ENCODE peak calls at places on chromosomes 13 and 19, in four cellular contexts. U, Y, P and H are unnamed samples. For H3K4me1 and H3K27me3, the result is how much of the 10 kb centered on the place peaks cover.

GRCh38 chr19:903266-903797 is 9.7 kb downstream of the R3HDM4 start:
- DNase-seq in U (no peak), Y (peak), P (peak), H (no peak)

GRCh38 chr13:105346141-105346766 is 1189.2 kb downstream of the EFNB2 start:
- DNase-seq in U (no peak), Y (peak), P (peak), H (peak)

GRCh38 chr19:6772028-6772865 is at the start of gene VAV1:
- DNase-seq in U (peak), Y (no peak), P (no peak), H (no peak)

GRCh38 chr13:113114511-113115362 is 7.9 kb upstream of the F10 start:
- DNase-seq in U (no peak), Y (no peak), P (no peak), H (no peak)

GRCh38 chr13:21668665-21669599 is 1.9 kb upstream of the FGF9 start:
- DNase-seq in U (peak), Y (peak), P (peak), H (peak)

GRCh38 chr13:34037636-34038325 is 219.8 kb downstream of the RFC3 start:
- DNase-seq in U (no peak), Y (peak), P (peak), H (no peak)

GRCh38 chr13:30078059-30078458 is 227.6 kb upstream of the UBL3 start:
- DNase-seq in U (no peak), Y (no peak), P (no peak), H (no peak)

GRCh38 chr13:46622918-46623256 is 69.9 kb downstream of the LRCH1 start:
- DNase-seq in U (peak), Y (peak), P (peak), H (peak)

GRCh38 chr13:106446011-106446410 is 89.5 kb downstream of the EFNB2 start:
- DNase-seq in U (no peak), Y (peak), P (peak), H (peak)

GRCh38 chr13:110640591-110641029 is 25.3 kb downstream of the NAXD start:
- DNase-seq in U (no peak), Y (peak), P (peak), H (no peak)

GRCh38 chr13:90015565-90016507 is 1331.7 kb upstream of the MIR17HG start:
- DNase-seq in U (no peak), Y (peak), P (peak), H (no peak)

GRCh38 chr19:17555929-17556813 is 722 bp downstream of the COLGALT1 start:
- DNase-seq in U (peak), Y (peak), P (peak), H (peak)

GRCh38 chr19:23415034-23415433 is 19.8 kb upstream of the ZNF91 start:
- DNase-seq in U (peak), Y (no peak), P (no peak), H (no peak)

GRCh38 chr19:40348961-40349507 is 539 bp downstream of the PLD3 start:
- DNase-seq in U (no peak), Y (peak), P (peak), H (peak)

GRCh38 chr13:40101708-40102359 is 446.4 kb downstream of the COG6 start:
- DNase-seq in U (no peak), Y (no peak), P (no peak), H (no peak)

GRCh38 chr19:33402421-33403220 is 29.1 kb downstream of the CEBPG start:
- DNase-seq in U (no peak), Y (no peak), P (no peak), H (no peak)
- H3K4me1 ChIP-seq in U (under half), Y (under half), P (under half), H (under half)

GRCh38 chr19:3441986-3442329 is 38.4 kb downstream of the SMIM24 start:
- DNase-seq in U (no peak), Y (no peak), P (no peak), H (no peak)
- H3K9ac ChIP-seq in U (no peak), Y (no peak), P (no peak), H (no peak)

DNA sequence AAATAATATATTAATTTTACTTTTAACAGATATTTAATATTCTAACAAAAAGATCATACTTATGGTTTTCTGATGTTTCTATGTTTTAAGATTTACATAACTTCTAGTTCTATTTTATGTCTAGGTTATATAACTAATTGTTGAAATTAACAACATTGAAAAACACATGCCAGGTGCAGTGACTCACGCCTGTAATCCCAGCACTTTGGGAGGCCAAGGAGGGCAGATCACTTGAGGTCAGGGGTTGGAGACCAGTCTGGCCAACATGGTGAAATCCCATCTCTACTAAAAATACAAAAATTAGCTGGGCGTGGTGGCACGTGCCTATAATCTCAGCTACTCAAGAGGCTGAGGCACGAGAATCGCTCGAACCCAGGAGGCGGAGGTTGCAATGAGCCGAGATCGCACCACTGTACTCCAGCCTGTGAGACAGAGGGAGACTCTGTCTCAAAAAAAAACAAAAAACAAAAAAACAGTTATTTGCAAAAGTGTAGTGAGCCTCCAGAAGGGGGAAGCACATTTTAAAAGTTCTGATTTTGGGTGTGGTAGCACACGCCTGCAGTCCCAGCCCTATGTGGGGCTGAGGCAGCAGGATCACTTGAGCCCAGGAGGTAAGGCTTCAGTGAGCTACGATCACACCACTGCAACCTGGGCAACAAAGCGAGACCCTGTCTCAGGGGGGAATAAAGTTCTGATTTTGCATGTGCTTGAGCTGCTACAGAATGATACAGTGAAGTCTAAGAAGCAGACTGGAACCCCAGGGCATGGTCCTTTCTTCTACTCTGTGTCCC is 18.6 kb downstream of the MIPEP start:
- DNase-seq in U (no peak), Y (no peak), P (no peak), H (no peak)
- H3K27me3 ChIP-seq in U (under half), Y (under half), P (under half), H (under half)

GRCh38 chr13:48574036-48574796 is 41.3 kb upstream of the RCBTB2 start:
- DNase-seq in U (no peak), Y (no peak), P (no peak), H (no peak)

GRCh38 chr13:48567521-48568331 is 34.8 kb upstream of the RCBTB2 start:
- DNase-seq in U (no peak), Y (no peak), P (no peak), H (peak)

GRCh38 chr13:48571121-48571901 is 38.4 kb upstream of the RCBTB2 start:
- DNase-seq in U (no peak), Y (peak), P (peak), H (peak)

GRCh38 chr13:48573213-48573612 is 40.3 kb upstream of the RCBTB2 start:
- DNase-seq in U (no peak), Y (no peak), P (no peak), H (no peak)

GRCh38 chr13:48570225-48570828 is 37.4 kb upstream of the RCBTB2 start:
- DNase-seq in U (no peak), Y (no peak), P (no peak), H (no peak)
- H3K4me1 ChIP-seq in U (under half), Y (under half), P (under half), H (under half)

DNA sequence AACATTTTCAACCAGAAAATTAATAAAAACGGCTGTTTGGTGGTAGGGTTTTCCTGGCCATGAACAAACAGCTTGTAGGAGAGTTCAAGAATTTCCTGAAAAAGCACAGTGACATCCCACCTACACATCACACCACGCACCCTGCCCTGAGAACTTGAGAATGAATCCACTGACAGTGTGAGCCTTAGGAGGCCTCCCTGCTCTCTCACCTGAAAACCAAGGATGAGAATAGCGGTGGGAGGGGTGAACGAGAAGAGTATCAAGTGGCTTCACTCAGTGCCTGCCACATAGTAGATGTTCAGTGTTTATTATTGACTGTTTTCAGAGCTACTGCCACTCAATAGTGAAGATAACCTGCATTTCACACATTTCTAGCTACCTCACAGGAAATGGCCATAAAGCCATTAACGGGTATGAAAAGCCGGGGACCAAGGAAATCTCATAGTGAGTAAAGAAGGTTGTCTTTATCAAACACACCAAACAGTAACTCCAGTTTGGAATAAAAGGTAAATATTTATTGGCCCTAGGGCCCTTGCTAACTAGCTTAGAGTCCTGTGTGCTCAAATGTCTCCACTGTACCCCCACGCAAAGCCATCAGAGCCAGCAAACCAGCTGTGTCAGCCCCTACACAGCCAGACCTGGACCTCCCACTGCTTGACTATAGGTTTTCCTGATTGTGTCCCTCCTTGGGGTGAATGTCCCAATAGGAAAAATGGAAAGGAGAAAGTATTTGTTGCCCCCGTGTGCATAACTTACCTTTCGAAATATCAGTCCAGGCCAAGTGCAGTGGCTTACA is 40.6 kb downstream of the TPT1 start:
- DNase-seq in U (no peak), Y (no peak), P (no peak), H (no peak)
- H3K9ac ChIP-seq in U (no peak), Y (no peak), P (no peak), H (no peak)

DNA sequence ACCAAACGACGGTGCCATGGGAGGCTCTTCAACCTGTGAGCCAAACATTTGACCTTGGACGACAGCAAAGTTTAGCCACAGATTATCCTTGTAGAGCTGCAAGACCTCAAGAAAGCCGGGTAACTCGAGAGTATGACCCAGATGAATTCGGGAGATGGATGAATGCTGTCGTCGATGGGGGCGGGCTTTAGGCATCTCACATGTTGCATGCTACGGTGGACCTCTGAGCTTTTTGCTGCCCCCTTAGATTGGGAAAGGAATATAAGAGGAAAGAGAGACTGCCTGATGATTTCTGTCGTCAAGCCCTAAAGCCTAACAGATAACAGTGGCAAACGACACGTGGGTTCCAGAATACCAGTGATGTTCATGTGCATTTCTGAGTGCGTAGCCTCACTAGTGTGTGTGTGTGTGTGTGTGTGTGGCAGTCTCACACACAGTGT is 716 bp upstream of the ABCC4 start:
- DNase-seq in U (no peak), Y (peak), P (no peak), H (no peak)
- H3K27me3 ChIP-seq in U (under half), Y (under half), P (under half), H (under half)